ENCODE peak calls at places on chromosomes 3 and 15, in eight cellular contexts. W, D, P, N, B, S, H and A are unnamed samples.

GRCh38 chr15:75452364-75452967 is 976 bp upstream of the SIN3A start:
- DNase-seq in D (peak; percentile 81), B (peak; percentile 74), N (peak; percentile 90), W (peak; percentile 62), S (peak; percentile 85), H (peak; percentile 34), P (peak; percentile 51), A (peak; percentile 73)

GRCh38 chr3:191762323-191762960 is 301.5 kb downstream of the PYDC2 start:
- DNase-seq in B (no peak), H (no peak), N (no peak), P (no peak), D (no peak), S (no peak), W (peak; percentile 49), A (no peak)

GRCh38 chr3:43865887-43866528 is 175.3 kb downstream of the ABHD5 start:
- DNase-seq in H (no peak), W (no peak), B (no peak), D (no peak), N (no peak), S (no peak), P (no peak), A (no peak)

GRCh38 chr3:67550541-67550940 is 103.9 kb downstream of the SUCLG2 start:
- DNase-seq in H (no peak), N (no peak), P (no peak), D (no peak), S (no peak), W (no peak), B (no peak), A (no peak)

GRCh38 chr3:193701896-193702644 is 109.1 kb downstream of the OPA1 start:
- DNase-seq in B (no peak), H (no peak), S (no peak), N (no peak), D (no peak), W (no peak), P (no peak), A (no peak)

GRCh38 chr3:126293370-126294082 is 63.7 kb downstream of the KLF15 start:
- DNase-seq in B (no peak), D (no peak), P (no peak), W (no peak), S (peak; percentile 36), N (peak; percentile 73), H (no peak), A (no peak)

GRCh38 chr3:32428092-32429068 is 36.7 kb downstream of the CMTM7 start:
- DNase-seq in S (no peak), W (no peak), B (no peak), H (no peak), P (no peak), D (no peak), N (no peak), A (peak; percentile 66)

GRCh38 chr15:85592148-85592547 is 202.6 kb downstream of the KLHL25 start:
- DNase-seq in B (no peak), N (no peak), S (no peak), H (no peak), W (peak; percentile 71), D (no peak), P (no peak), A (no peak)

GRCh38 chr15:73924258-73924921 is 1.9 kb upstream of the LOXL1 start:
- DNase-seq in P (no peak), S (peak; percentile 30), W (peak; percentile 78), D (peak; percentile 23), H (peak; percentile 40), N (peak; percentile 39), B (no peak), A (no peak)

GRCh38 chr15:52491460-52491859 is 37.2 kb downstream of the MYO5A start:
- DNase-seq in H (no peak), P (no peak), N (no peak), B (no peak), S (no peak), D (no peak), W (no peak), A (no peak)

GRCh38 chr3:128073807-128074206 is 21.6 kb downstream of the SEC61A1 start:
- DNase-seq in H (no peak), S (no peak), N (no peak), B (no peak), W (no peak), D (no peak), P (no peak), A (no peak)

GRCh38 chr3:117616213-117616612 is 906.6 kb downstream of the TUSC7 start:
- DNase-seq in P (no peak), B (no peak), W (no peak), H (no peak), D (no peak), S (no peak), N (no peak), A (no peak)

GRCh38 chr3:195893916-195894315 is 14.4 kb downstream of the TNK2 start:
- DNase-seq in S (no peak), W (no peak), D (no peak), H (no peak), P (no peak), B (no peak), N (no peak), A (no peak)

GRCh38 chr3:143123353-143123974 is 3.9 kb downstream of the CHST2 start:
- DNase-seq in S (no peak), H (no peak), W (no peak), B (no peak), N (no peak), P (no peak), D (no peak), A (no peak)

GRCh38 chr3:73669268-73669667 is 44.5 kb upstream of the PDZRN3 start:
- DNase-seq in N (no peak), H (no peak), S (no peak), D (no peak), W (no peak), B (no peak), P (no peak), A (no peak)

GRCh38 chr3:100400424-100400781 is 486 bp downstream of the TOMM70 start:
- DNase-seq in W (no peak), D (peak; percentile 22), S (no peak), P (no peak), B (peak; percentile 19), N (peak; percentile 39), H (no peak), A (peak; percentile 36)

GRCh38 chr3:124516333-124516732 is 213.9 kb upstream of the UMPS start:
- DNase-seq in P (no peak), S (no peak), N (no peak), H (no peak), B (no peak), D (no peak), W (no peak), A (no peak)

GRCh38 chr3:112610121-112610520 is 30.8 kb downstream of the CCDC80 start:
- DNase-seq in P (no peak), D (no peak), N (no peak), B (no peak), S (no peak), H (no peak), W (no peak), A (no peak)

GRCh38 chr15:58221591-58222241 is 83.5 kb downstream of the AQP9 start:
- DNase-seq in D (no peak), P (no peak), H (no peak), B (peak; percentile 48), N (no peak), S (no peak), W (peak; percentile 45), A (no peak)